ENCODE peak calls at places on chromosomes 7 and 10, in seven cellular contexts. One of them, this sample, is unnamed.
A peak's percentile ranks its signal among the peaks of the same experiment; 100 is the strongest.

GRCh38 chr7:876972-877311 is 588 bp downstream of the GET4 start:
- DNase-seq in brain microvascular endothelial cell: no peak
- DNase-seq in foreskin fibroblast: no peak
- DNase-seq in uterus: peak; percentile 54
- DNase-seq in fibroblast of lung: no peak
- DNase-seq in right atrium auricular region: no peak
- DNase-seq in hepatocyte: no peak
- DNase-seq in this sample: no peak

GRCh38 chr7:44292876-44293560 is 32.4 kb downstream of the CAMK2B start:
- DNase-seq in brain microvascular endothelial cell: no peak
- DNase-seq in foreskin fibroblast: no peak
- DNase-seq in uterus: no peak
- DNase-seq in fibroblast of lung: no peak
- DNase-seq in right atrium auricular region: peak; percentile 34
- DNase-seq in hepatocyte: peak; percentile 2
- DNase-seq in this sample: no peak

GRCh38 chr7:3114917-3115316 is 71.2 kb upstream of the CARD11 start:
- DNase-seq in brain microvascular endothelial cell: no peak
- DNase-seq in foreskin fibroblast: no peak
- DNase-seq in uterus: no peak
- DNase-seq in fibroblast of lung: no peak
- DNase-seq in right atrium auricular region: no peak
- DNase-seq in hepatocyte: no peak
- DNase-seq in this sample: no peak

GRCh38 chr10:50248598-50248997 is 2.7 kb downstream of the ASAH2 start:
- DNase-seq in brain microvascular endothelial cell: no peak
- DNase-seq in foreskin fibroblast: no peak
- DNase-seq in uterus: no peak
- DNase-seq in fibroblast of lung: no peak
- DNase-seq in right atrium auricular region: no peak
- DNase-seq in hepatocyte: no peak
- DNase-seq in this sample: no peak

GRCh38 chr10:83934062-83934461 is 205.2 kb upstream of the GHITM start:
- DNase-seq in brain microvascular endothelial cell: no peak
- DNase-seq in foreskin fibroblast: no peak
- DNase-seq in uterus: no peak
- DNase-seq in fibroblast of lung: no peak
- DNase-seq in right atrium auricular region: no peak
- DNase-seq in hepatocyte: no peak
- DNase-seq in this sample: no peak

GRCh38 chr7:142807855-142808460 is 37.2 kb downstream of the PRSS2 start:
- DNase-seq in brain microvascular endothelial cell: peak; percentile 93
- DNase-seq in foreskin fibroblast: no peak
- DNase-seq in uterus: no peak
- DNase-seq in fibroblast of lung: peak; percentile 78
- DNase-seq in right atrium auricular region: no peak
- DNase-seq in hepatocyte: no peak
- DNase-seq in this sample: no peak

GRCh38 chr10:15370741-15371701 is at the start of gene FAM171A1:
- DNase-seq in brain microvascular endothelial cell: no peak
- DNase-seq in foreskin fibroblast: peak; percentile 28
- DNase-seq in uterus: peak; percentile 30
- DNase-seq in fibroblast of lung: peak; percentile 52
- DNase-seq in right atrium auricular region: no peak
- DNase-seq in hepatocyte: peak; percentile 89
- DNase-seq in this sample: no peak

GRCh38 chr10:27330074-27330473 is 89.5 kb upstream of the ACBD5 start:
- DNase-seq in brain microvascular endothelial cell: no peak
- DNase-seq in foreskin fibroblast: no peak
- DNase-seq in uterus: no peak
- DNase-seq in fibroblast of lung: no peak
- DNase-seq in right atrium auricular region: no peak
- DNase-seq in hepatocyte: no peak
- DNase-seq in this sample: no peak

GRCh38 chr10:74058071-74058470 is 60.2 kb downstream of the VCL start:
- DNase-seq in brain microvascular endothelial cell: no peak
- DNase-seq in foreskin fibroblast: no peak
- DNase-seq in uterus: no peak
- DNase-seq in fibroblast of lung: no peak
- DNase-seq in right atrium auricular region: no peak
- DNase-seq in hepatocyte: no peak
- DNase-seq in this sample: no peak

DNA sequence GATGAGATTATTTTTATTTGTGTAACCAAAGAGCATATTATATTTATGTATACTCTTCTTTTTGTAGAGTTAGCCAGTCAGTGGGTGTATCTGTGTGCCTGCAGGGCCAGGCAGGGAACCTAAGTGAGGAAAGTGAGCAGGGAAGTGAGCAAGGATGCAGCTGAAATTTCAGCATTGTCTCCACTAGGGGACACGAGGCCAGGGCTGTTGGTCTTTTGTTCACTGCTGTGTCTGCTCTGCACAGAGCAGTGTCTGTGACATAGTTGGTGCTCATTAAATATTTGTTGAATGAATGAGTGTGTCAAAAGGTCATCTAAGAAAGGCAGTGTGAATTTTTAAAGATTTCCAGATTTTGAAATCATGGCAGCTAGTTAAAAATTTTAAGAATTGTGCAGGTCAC is 51.8 kb downstream of the SUGCT start:
- DNase-seq in brain microvascular endothelial cell: no peak
- DNase-seq in foreskin fibroblast: no peak
- DNase-seq in uterus: no peak
- DNase-seq in fibroblast of lung: no peak
- DNase-seq in right atrium auricular region: no peak
- DNase-seq in hepatocyte: no peak
- DNase-seq in this sample: no peak
- TF ChIP-seq CTCF in brain microvascular endothelial cell: peak; percentile 33
- TF ChIP-seq CTCF in foreskin fibroblast: peak; percentile 8
- TF ChIP-seq CTCF in uterus: no peak
- TF ChIP-seq CTCF in fibroblast of lung: no peak
- TF ChIP-seq CTCF in right atrium auricular region: no peak
- TF ChIP-seq CTCF in hepatocyte: no peak
- TF ChIP-seq CTCF in this sample: no peak

GRCh38 chr10:116740971-116741370 is 1.4 kb downstream of the HSPA12A start:
- DNase-seq in brain microvascular endothelial cell: no peak
- DNase-seq in foreskin fibroblast: no peak
- DNase-seq in uterus: no peak
- DNase-seq in fibroblast of lung: no peak
- DNase-seq in right atrium auricular region: no peak
- DNase-seq in hepatocyte: no peak
- DNase-seq in this sample: no peak

GRCh38 chr10:116733566-116733965 is 8.8 kb downstream of the HSPA12A start:
- DNase-seq in brain microvascular endothelial cell: no peak
- DNase-seq in foreskin fibroblast: peak; percentile 38
- DNase-seq in uterus: no peak
- DNase-seq in fibroblast of lung: peak; percentile 73
- DNase-seq in right atrium auricular region: no peak
- DNase-seq in hepatocyte: no peak
- DNase-seq in this sample: no peak

GRCh38 chr10:116741391-116742351 is 695 bp downstream of the HSPA12A start:
- DNase-seq in brain microvascular endothelial cell: no peak
- DNase-seq in foreskin fibroblast: no peak
- DNase-seq in uterus: peak; percentile 54
- DNase-seq in fibroblast of lung: no peak
- DNase-seq in right atrium auricular region: no peak
- DNase-seq in hepatocyte: peak; percentile 46
- DNase-seq in this sample: no peak

GRCh38 chr10:116738359-116738738 is 4.0 kb downstream of the HSPA12A start:
- DNase-seq in brain microvascular endothelial cell: no peak
- DNase-seq in foreskin fibroblast: no peak
- DNase-seq in uterus: no peak
- DNase-seq in fibroblast of lung: no peak
- DNase-seq in right atrium auricular region: no peak
- DNase-seq in hepatocyte: no peak
- DNase-seq in this sample: no peak

GRCh38 chr10:116737582-116738358 is 4.6 kb downstream of the HSPA12A start:
- DNase-seq in brain microvascular endothelial cell: no peak
- DNase-seq in foreskin fibroblast: no peak
- DNase-seq in uterus: no peak
- DNase-seq in fibroblast of lung: no peak
- DNase-seq in right atrium auricular region: no peak
- DNase-seq in hepatocyte: no peak
- DNase-seq in this sample: no peak
- TF ChIP-seq CTCF in brain microvascular endothelial cell: peak; percentile 69
- TF ChIP-seq CTCF in foreskin fibroblast: peak; percentile 40
- TF ChIP-seq CTCF in uterus: no peak
- TF ChIP-seq CTCF in fibroblast of lung: peak; percentile 51
- TF ChIP-seq CTCF in right atrium auricular region: no peak
- TF ChIP-seq CTCF in hepatocyte: peak; percentile 10
- TF ChIP-seq CTCF in this sample: peak; percentile 32

GRCh38 chr10:116096501-116096900 is 176.5 kb downstream of the GFRA1 start:
- DNase-seq in brain microvascular endothelial cell: no peak
- DNase-seq in foreskin fibroblast: no peak
- DNase-seq in uterus: no peak
- DNase-seq in fibroblast of lung: no peak
- DNase-seq in right atrium auricular region: no peak
- DNase-seq in hepatocyte: no peak
- DNase-seq in this sample: no peak

GRCh38 chr10:116094356-116094755 is 178.7 kb downstream of the GFRA1 start:
- DNase-seq in brain microvascular endothelial cell: no peak
- DNase-seq in foreskin fibroblast: no peak
- DNase-seq in uterus: no peak
- DNase-seq in fibroblast of lung: no peak
- DNase-seq in right atrium auricular region: no peak
- DNase-seq in hepatocyte: no peak
- DNase-seq in this sample: no peak

GRCh38 chr10:116098411-116099019 is 174.5 kb downstream of the GFRA1 start:
- DNase-seq in brain microvascular endothelial cell: no peak
- DNase-seq in foreskin fibroblast: no peak
- DNase-seq in uterus: no peak
- DNase-seq in fibroblast of lung: no peak
- DNase-seq in right atrium auricular region: no peak
- DNase-seq in hepatocyte: peak; percentile 32
- DNase-seq in this sample: no peak

GRCh38 chr10:116099031-116099430 is 174.0 kb downstream of the GFRA1 start:
- DNase-seq in brain microvascular endothelial cell: no peak
- DNase-seq in foreskin fibroblast: no peak
- DNase-seq in uterus: no peak
- DNase-seq in fibroblast of lung: no peak
- DNase-seq in right atrium auricular region: no peak
- DNase-seq in hepatocyte: no peak
- DNase-seq in this sample: no peak

DNA sequence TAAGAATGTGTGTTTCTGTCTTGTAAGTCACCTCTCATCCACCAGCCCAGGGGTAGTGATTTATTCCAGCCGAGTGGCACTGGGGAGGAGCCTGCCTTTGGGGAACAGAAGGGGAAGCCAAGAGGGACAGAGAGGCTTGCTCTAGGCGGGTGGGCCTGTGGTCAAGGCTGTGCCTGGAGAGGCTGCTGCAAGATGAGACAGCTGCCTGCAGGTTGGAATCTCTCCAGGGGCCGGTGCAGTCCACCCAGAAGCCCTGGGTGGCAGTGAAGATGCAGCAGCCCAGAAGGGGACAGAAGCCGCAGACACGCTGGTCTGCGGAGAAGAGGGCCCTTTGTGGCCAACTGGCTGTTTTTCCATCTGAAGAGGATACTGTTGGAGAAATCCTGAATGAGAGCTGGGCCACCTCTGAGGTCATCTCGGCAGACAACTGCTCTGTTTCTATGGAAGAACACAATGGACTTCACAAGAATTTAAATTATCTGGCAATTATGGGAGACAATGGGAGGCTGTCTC is 175.7 kb downstream of the GFRA1 start:
- DNase-seq in brain microvascular endothelial cell: no peak
- DNase-seq in foreskin fibroblast: no peak
- DNase-seq in uterus: no peak
- DNase-seq in fibroblast of lung: no peak
- DNase-seq in right atrium auricular region: no peak
- DNase-seq in hepatocyte: no peak
- DNase-seq in this sample: no peak
- TF ChIP-seq CTCF in brain microvascular endothelial cell: no peak
- TF ChIP-seq CTCF in foreskin fibroblast: no peak
- TF ChIP-seq CTCF in uterus: no peak
- TF ChIP-seq CTCF in fibroblast of lung: no peak
- TF ChIP-seq CTCF in right atrium auricular region: no peak
- TF ChIP-seq CTCF in hepatocyte: no peak
- TF ChIP-seq CTCF in this sample: no peak

DNA sequence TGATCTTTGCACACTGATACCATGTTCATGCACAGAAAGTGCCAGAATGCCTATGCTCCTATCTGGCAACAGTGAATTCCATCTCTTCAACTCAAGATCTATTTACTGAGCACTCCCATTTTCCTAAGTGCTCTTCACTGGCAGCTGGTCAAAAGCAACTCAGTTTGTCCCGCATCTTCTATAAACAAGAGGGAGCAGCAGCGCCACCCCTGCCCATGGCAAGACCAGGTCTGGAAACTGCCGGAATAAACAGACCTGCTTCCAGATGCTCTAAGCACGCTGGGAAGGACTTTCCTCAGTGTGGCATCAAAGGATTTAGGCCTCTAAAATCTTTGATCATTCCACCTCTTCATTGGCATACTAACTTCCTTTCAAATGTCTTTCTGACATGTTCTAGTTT is 104.4 kb upstream of the MACROH2A2 start:
- DNase-seq in brain microvascular endothelial cell: no peak
- DNase-seq in foreskin fibroblast: no peak
- DNase-seq in uterus: no peak
- DNase-seq in fibroblast of lung: no peak
- DNase-seq in right atrium auricular region: no peak
- DNase-seq in hepatocyte: no peak
- DNase-seq in this sample: no peak
- TF ChIP-seq CTCF in brain microvascular endothelial cell: no peak
- TF ChIP-seq CTCF in foreskin fibroblast: no peak
- TF ChIP-seq CTCF in uterus: no peak
- TF ChIP-seq CTCF in fibroblast of lung: no peak
- TF ChIP-seq CTCF in right atrium auricular region: no peak
- TF ChIP-seq CTCF in hepatocyte: no peak
- TF ChIP-seq CTCF in this sample: no peak

GRCh38 chr10:89281606-89282395 is 20.0 kb upstream of the IFIT2 start:
- DNase-seq in brain microvascular endothelial cell: no peak
- DNase-seq in foreskin fibroblast: no peak
- DNase-seq in uterus: no peak
- DNase-seq in fibroblast of lung: no peak
- DNase-seq in right atrium auricular region: no peak
- DNase-seq in hepatocyte: no peak
- DNase-seq in this sample: no peak

GRCh38 chr10:89279449-89279869 is 22.4 kb upstream of the IFIT2 start:
- DNase-seq in brain microvascular endothelial cell: peak; percentile 68
- DNase-seq in foreskin fibroblast: no peak
- DNase-seq in uterus: no peak
- DNase-seq in fibroblast of lung: peak; percentile 65
- DNase-seq in right atrium auricular region: no peak
- DNase-seq in hepatocyte: no peak
- DNase-seq in this sample: no peak

GRCh38 chr10:89283988-89284475 is 17.8 kb upstream of the IFIT2 start:
- DNase-seq in brain microvascular endothelial cell: no peak
- DNase-seq in foreskin fibroblast: peak; percentile 92
- DNase-seq in uterus: peak; percentile 81
- DNase-seq in fibroblast of lung: peak; percentile 81
- DNase-seq in right atrium auricular region: peak; percentile 80
- DNase-seq in hepatocyte: peak; percentile 78
- DNase-seq in this sample: peak; percentile 84

GRCh38 chr10:89280501-89280900 is 21.3 kb upstream of the IFIT2 start:
- DNase-seq in brain microvascular endothelial cell: no peak
- DNase-seq in foreskin fibroblast: no peak
- DNase-seq in uterus: no peak
- DNase-seq in fibroblast of lung: no peak
- DNase-seq in right atrium auricular region: no peak
- DNase-seq in hepatocyte: no peak
- DNase-seq in this sample: no peak

GRCh38 chr10:89283174-89283987 is 18.5 kb upstream of the IFIT2 start:
- DNase-seq in brain microvascular endothelial cell: no peak
- DNase-seq in foreskin fibroblast: no peak
- DNase-seq in uterus: no peak
- DNase-seq in fibroblast of lung: peak; percentile 81
- DNase-seq in right atrium auricular region: no peak
- DNase-seq in hepatocyte: no peak
- DNase-seq in this sample: no peak
- TF ChIP-seq CTCF in brain microvascular endothelial cell: no peak
- TF ChIP-seq CTCF in foreskin fibroblast: no peak
- TF ChIP-seq CTCF in uterus: no peak
- TF ChIP-seq CTCF in fibroblast of lung: no peak
- TF ChIP-seq CTCF in right atrium auricular region: no peak
- TF ChIP-seq CTCF in hepatocyte: no peak
- TF ChIP-seq CTCF in this sample: no peak